ENCODE peak calls at places on chromosomes 3 and 15, in five cellular contexts. G, P, M, L and E are unnamed samples.

GRCh38 chr3:15638891-15639262 is 37.3 kb downstream of the BTD start:
- DNase-seq in G (no peak), P (no peak), M (no peak), L (no peak), E (no peak)

GRCh38 chr15:46297766-46298165 is 662.9 kb downstream of the SQOR start:
- DNase-seq in P (no peak), M (no peak), L (no peak), G (no peak), E (no peak)

GRCh38 chr3:192831111-192831644 is 86.5 kb downstream of the MB21D2 start:
- DNase-seq in P (no peak), G (peak; percentile 98), L (no peak), M (no peak), E (no peak)

GRCh38 chr15:87746333-87746732 is 510.2 kb downstream of the NTRK3 start:
- DNase-seq in G (no peak), L (no peak), M (no peak), P (no peak), E (no peak)

GRCh38 chr3:107927361-107928083 is 163.3 kb downstream of the CD47 start:
- DNase-seq in P (peak; percentile 54), G (peak; percentile 67), M (peak; percentile 84), L (peak; percentile 69), E (peak; percentile 77)

GRCh38 chr3:178245385-178245778 is 290.9 kb upstream of the KCNMB2 start:
- DNase-seq in P (no peak), G (peak; percentile 66), L (no peak), M (no peak), E (no peak)

GRCh38 chr15:90880381-90881145 is 3.7 kb upstream of the FES start:
- DNase-seq in L (no peak), G (no peak), M (no peak), P (no peak), E (no peak)

GRCh38 chr3:138377804-138378203 is 29.4 kb downstream of the MRAS start:
- DNase-seq in M (no peak), G (no peak), L (no peak), P (no peak), E (no peak)

GRCh38 chr3:4687167-4687566 is 194.0 kb downstream of the ITPR1 start:
- DNase-seq in P (no peak), L (peak; percentile 11), G (no peak), M (no peak), E (no peak)

GRCh38 chr15:90232196-90232595 is 1.5 kb downstream of the CIB1 start:
- DNase-seq in P (no peak), L (no peak), G (no peak), M (no peak), E (no peak)

GRCh38 chr3:189168711-189169110 is 3.1 kb upstream of the TPRG1 start:
- DNase-seq in P (no peak), G (no peak), L (no peak), M (no peak), E (no peak)

GRCh38 chr3:104460477-104461406 is 906.0 kb upstream of the ALCAM start:
- DNase-seq in G (peak; percentile 32), M (no peak), L (peak; percentile 90), P (peak; percentile 12), E (peak; percentile 39)

GRCh38 chr3:89165636-89166312 is 58.4 kb downstream of the EPHA3 start:
- DNase-seq in G (no peak), L (peak; percentile 34), M (no peak), P (peak; percentile 30), E (peak; percentile 58)

GRCh38 chr3:63471781-63472180 is 180.7 kb upstream of the SNTN start:
- DNase-seq in L (no peak), M (no peak), P (no peak), G (no peak), E (no peak)

GRCh38 chr3:31567036-31567435 is 34.3 kb downstream of the STT3B start:
- DNase-seq in G (no peak), M (no peak), P (no peak), L (peak; percentile 70), E (peak; percentile 49)

GRCh38 chr3:127799476-127800222 is 22.7 kb downstream of the MGLL start:
- DNase-seq in G (peak; percentile 97), L (no peak), P (no peak), M (no peak), E (no peak)

GRCh38 chr3:46549408-46549904 is 16.6 kb downstream of the LRRC2 start:
- DNase-seq in M (no peak), L (peak; percentile 78), G (no peak), P (no peak), E (no peak)

GRCh38 chr3:126476166-126476975 is 680 bp upstream of the ZXDC start:
- DNase-seq in M (peak; percentile 67), L (peak; percentile 64), G (peak; percentile 25), P (peak; percentile 41), E (peak; percentile 63)

GRCh38 chr15:70051948-70052633 is 45.6 kb downstream of the TLE3 start:
- DNase-seq in G (no peak), P (no peak), M (no peak), L (no peak), E (no peak)

GRCh38 chr3:181899702-181900101 is 188.0 kb downstream of the SOX2 start:
- DNase-seq in P (no peak), G (no peak), L (no peak), M (no peak), E (no peak)

GRCh38 chr15:66085128-66085527 is 168.4 kb downstream of the MEGF11 start:
- DNase-seq in M (peak; percentile 79), P (no peak), L (peak; percentile 53), G (no peak), E (peak; percentile 62)

GRCh38 chr3:31958721-31959152 is 22.3 kb downstream of the OSBPL10 start:
- DNase-seq in G (no peak), L (no peak), P (no peak), M (peak; percentile 26), E (no peak)

GRCh38 chr3:129985113-129985512 is 10.6 kb downstream of the TRH start:
- DNase-seq in L (no peak), G (no peak), P (no peak), M (no peak), E (no peak)

DNA sequence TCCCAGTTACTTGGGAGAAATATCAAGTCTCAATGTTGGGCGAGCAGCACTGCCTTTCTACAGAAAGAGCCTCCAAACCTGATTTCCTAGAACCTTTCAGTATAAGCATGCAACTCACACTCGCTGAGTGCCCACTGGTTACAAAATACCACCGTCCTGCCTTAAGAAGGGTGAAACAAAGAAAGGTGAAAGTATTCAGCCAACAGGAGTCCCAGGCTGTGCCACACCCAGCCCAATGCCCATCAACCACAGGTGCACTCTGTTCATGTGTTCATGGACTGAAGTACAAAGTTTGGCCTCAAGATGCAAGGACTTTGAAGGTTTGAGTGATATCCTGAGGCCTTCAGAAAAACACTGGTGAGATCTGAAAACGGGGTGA is 34.0 kb downstream of the IL17RD start:
- DNase-seq in M (peak; percentile 59), G (no peak), L (no peak), P (no peak), E (no peak)
- H4K8ac ChIP-seq in M (no peak overlapping the region), G (no peak overlapping the region), L (peak overlapping the region; percentile 58), P (no peak overlapping the region), E (no peak overlapping the region)

GRCh38 chr3:160671231-160671630 is 5.7 kb upstream of the ARL14 start:
- DNase-seq in L (no peak), M (no peak), P (no peak), G (peak; percentile 19), E (no peak)

GRCh38 chr3:160665784-160666526 is 11.0 kb upstream of the ARL14 start:
- DNase-seq in P (no peak), L (peak; percentile 94), G (peak; percentile 91), M (no peak), E (no peak)

GRCh38 chr3:160665231-160665630 is 11.7 kb upstream of the ARL14 start:
- DNase-seq in G (no peak), L (no peak), P (no peak), M (no peak), E (no peak)

GRCh38 chr3:160667452-160667851 is 9.5 kb upstream of the ARL14 start:
- DNase-seq in L (peak; percentile 61), G (peak; percentile 81), M (no peak), P (no peak), E (no peak)

GRCh38 chr3:160668454-160668853 is 8.5 kb upstream of the ARL14 start:
- DNase-seq in M (no peak), L (no peak), G (no peak), P (no peak), E (no peak)
- H3K4me1 ChIP-seq in M (no peaks in the 10 kb centered on the region), L (peaks cover 6% of the 10 kb centered on the region), G (peaks cover 4% of the 10 kb centered on the region), P (peaks cover 7% of the 10 kb centered on the region), E (no peaks in the 10 kb centered on the region)

GRCh38 chr3:8500966-8501365 is 657 bp upstream of the LMCD1 start:
- DNase-seq in P (no peak), G (no peak), L (no peak), M (no peak), E (no peak)

GRCh38 chr3:8499181-8499611 is 2.4 kb upstream of the LMCD1 start:
- DNase-seq in P (peak; percentile 70), L (no peak), G (no peak), M (no peak), E (peak; percentile 78)

GRCh38 chr3:8501388-8502131 is at the start of gene LMCD1:
- DNase-seq in P (peak; percentile 89), M (peak; percentile 92), G (peak; percentile 95), L (peak; percentile 99), E (peak; percentile 99)

GRCh38 chr3:8497582-8497981 is 4.0 kb upstream of the LMCD1 start:
- DNase-seq in L (peak; percentile 92), M (no peak), G (peak; percentile 66), P (no peak), E (no peak)

GRCh38 chr3:8500208-8500961 is 1.2 kb upstream of the LMCD1 start:
- DNase-seq in P (no peak), M (no peak), G (peak; percentile 81), L (peak; percentile 65), E (peak; percentile 44)
- H2AK5ac ChIP-seq in P (no peak overlapping the region), M (no peak overlapping the region), G (peak overlapping the region; percentile 56), L (no peak overlapping the region), E (no peak overlapping the region)

GRCh38 chr3:52532838-52533622 is 627 bp downstream of the NT5DC2 start:
- DNase-seq in L (peak; percentile 60), M (peak; percentile 72), G (no peak), P (peak; percentile 48), E (peak; percentile 47)

GRCh38 chr3:52530918-52531635 is 2.6 kb downstream of the NT5DC2 start:
- DNase-seq in P (no peak), L (no peak), M (no peak), G (no peak), E (no peak)

GRCh38 chr3:52531636-52532516 is 1.8 kb downstream of the NT5DC2 start:
- DNase-seq in L (no peak), P (no peak), M (no peak), G (no peak), E (no peak)

GRCh38 chr3:52533623-52534280 is at the start of gene NT5DC2:
- DNase-seq in G (peak; percentile 56), P (peak; percentile 70), L (peak; percentile 76), M (peak; percentile 85), E (peak; percentile 60)

DNA sequence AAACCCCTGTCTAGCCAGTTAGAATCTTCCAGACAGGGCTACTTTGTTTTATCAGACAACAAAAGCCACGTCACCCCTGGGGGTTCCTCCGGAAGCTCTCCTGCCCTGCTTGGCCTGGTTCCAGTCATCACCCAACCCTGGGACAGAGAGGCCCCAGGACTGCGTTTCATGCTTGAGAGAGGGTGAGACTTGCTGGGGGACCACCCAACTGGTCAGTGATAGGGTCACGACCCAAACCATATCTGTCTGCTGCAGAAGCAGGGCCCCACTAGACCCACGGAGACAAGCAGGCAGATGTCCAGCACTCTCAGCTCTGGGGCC is 1.2 kb downstream of the NT5DC2 start:
- DNase-seq in L (peak; percentile 37), P (no peak), M (no peak), G (peak; percentile 62), E (no peak)
- H4K8ac ChIP-seq in L (no peak overlapping the region), P (no peak overlapping the region), M (no peak overlapping the region), G (peak overlapping the region; percentile 34), E (no peak overlapping the region)